ENCODE peak calls at places on chromosome 22, in seven cellular contexts. One of them, this sample, is unnamed.
A peak's percentile ranks its signal among the peaks of the same experiment; 100 is the strongest.

GRCh38 chr22:40975346-40975745 is 24.2 kb downstream of the RBX1 start:
- DNase-seq in tibial nerve: no peak
- DNase-seq in lower leg skin: no peak
- DNase-seq in psoas muscle: no peak
- DNase-seq in Calu3: no peak
- DNase-seq in mucosa of descending colon: no peak
- DNase-seq in CD8-positive, alpha-beta T cell: no peak
- DNase-seq in this sample: no peak

GRCh38 chr22:39318507-39319283 is 728 bp downstream of the RPL3 start:
- DNase-seq in mucosa of descending colon: no peak
- DNase-seq in Calu3: no peak
- DNase-seq in CD8-positive, alpha-beta T cell: peak; percentile 49
- DNase-seq in tibial nerve: peak; percentile 38
- DNase-seq in lower leg skin: no peak
- DNase-seq in psoas muscle: peak; percentile 63
- DNase-seq in this sample: no peak

GRCh38 chr22:19867617-19868016 is 12.9 kb upstream of the GNB1L start:
- DNase-seq in mucosa of descending colon: peak; percentile 21
- DNase-seq in CD8-positive, alpha-beta T cell: no peak
- DNase-seq in Calu3: no peak
- DNase-seq in lower leg skin: peak; percentile 49
- DNase-seq in tibial nerve: no peak
- DNase-seq in psoas muscle: peak; percentile 20
- DNase-seq in this sample: no peak

GRCh38 chr22:20435436-20436308 is 2.0 kb downstream of the SCARF2 start:
- DNase-seq in Calu3: no peak
- DNase-seq in lower leg skin: peak; percentile 80
- DNase-seq in CD8-positive, alpha-beta T cell: no peak
- DNase-seq in tibial nerve: no peak
- DNase-seq in psoas muscle: peak; percentile 32
- DNase-seq in mucosa of descending colon: peak; percentile 33
- DNase-seq in this sample: no peak

GRCh38 chr22:20956258-20957117 is 10.6 kb upstream of the AIFM3 start:
- DNase-seq in CD8-positive, alpha-beta T cell: no peak
- DNase-seq in mucosa of descending colon: peak; percentile 83
- DNase-seq in tibial nerve: no peak
- DNase-seq in psoas muscle: peak; percentile 50
- DNase-seq in Calu3: peak; percentile 72
- DNase-seq in lower leg skin: no peak
- DNase-seq in this sample: no peak

GRCh38 chr22:19810381-19811141 is 44.1 kb downstream of the GNB1L start:
- DNase-seq in CD8-positive, alpha-beta T cell: no peak
- DNase-seq in mucosa of descending colon: no peak
- DNase-seq in tibial nerve: no peak
- DNase-seq in Calu3: no peak
- DNase-seq in psoas muscle: no peak
- DNase-seq in lower leg skin: peak; percentile 87
- DNase-seq in this sample: no peak

GRCh38 chr22:36027960-36028645 is 521 bp downstream of the RBFOX2 start:
- DNase-seq in CD8-positive, alpha-beta T cell: no peak
- DNase-seq in lower leg skin: peak; percentile 89
- DNase-seq in tibial nerve: peak; percentile 8
- DNase-seq in Calu3: no peak
- DNase-seq in mucosa of descending colon: peak; percentile 61
- DNase-seq in psoas muscle: no peak
- DNase-seq in this sample: peak; percentile 21

GRCh38 chr22:22802346-22802970 is 85.2 kb upstream of the IGLL5 start:
- DNase-seq in psoas muscle: no peak
- DNase-seq in mucosa of descending colon: no peak
- DNase-seq in CD8-positive, alpha-beta T cell: peak; percentile 55
- DNase-seq in tibial nerve: no peak
- DNase-seq in lower leg skin: no peak
- DNase-seq in Calu3: no peak
- DNase-seq in this sample: no peak

GRCh38 chr22:19183216-19183615 is 4.7 kb upstream of the SLC25A1 start:
- DNase-seq in psoas muscle: no peak
- DNase-seq in lower leg skin: no peak
- DNase-seq in tibial nerve: no peak
- DNase-seq in mucosa of descending colon: no peak
- DNase-seq in Calu3: no peak
- DNase-seq in CD8-positive, alpha-beta T cell: no peak
- DNase-seq in this sample: no peak

GRCh38 chr22:40727607-40728325 is 48.5 kb downstream of the MCHR1 start:
- DNase-seq in tibial nerve: no peak
- DNase-seq in CD8-positive, alpha-beta T cell: no peak
- DNase-seq in lower leg skin: no peak
- DNase-seq in mucosa of descending colon: no peak
- DNase-seq in Calu3: no peak
- DNase-seq in psoas muscle: no peak
- DNase-seq in this sample: no peak

GRCh38 chr22:37022483-37023337 is 3.2 kb downstream of the MPST start:
- DNase-seq in psoas muscle: no peak
- DNase-seq in mucosa of descending colon: no peak
- DNase-seq in tibial nerve: no peak
- DNase-seq in CD8-positive, alpha-beta T cell: no peak
- DNase-seq in Calu3: no peak
- DNase-seq in lower leg skin: no peak
- DNase-seq in this sample: no peak

DNA sequence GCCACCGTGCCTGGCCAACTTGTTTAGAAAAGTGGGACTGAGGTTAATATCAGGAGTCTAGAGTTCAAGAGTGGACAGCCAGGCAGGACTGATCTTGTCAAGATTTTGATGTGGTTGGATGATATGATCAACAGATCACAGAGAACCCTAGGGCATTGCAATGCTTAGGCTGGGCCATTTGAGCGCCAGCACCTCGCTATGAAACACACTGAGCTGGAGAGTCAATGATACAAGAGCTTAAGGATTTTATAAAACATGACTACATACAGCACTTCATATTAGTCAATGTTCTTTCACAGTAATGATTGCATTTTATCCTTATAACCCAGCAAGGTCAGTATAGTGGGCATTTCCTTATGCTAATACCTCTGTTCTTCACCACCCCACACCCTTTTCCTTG is 15.4 kb upstream of the PEX26 start:
- DNase-seq in lower leg skin: no peak
- DNase-seq in mucosa of descending colon: no peak
- DNase-seq in psoas muscle: no peak
- DNase-seq in tibial nerve: no peak
- DNase-seq in CD8-positive, alpha-beta T cell: no peak
- DNase-seq in Calu3: no peak
- DNase-seq in this sample: no peak
- TF ChIP-seq CTCF in lower leg skin: no peak
- TF ChIP-seq CTCF in mucosa of descending colon: no peak
- TF ChIP-seq CTCF in psoas muscle: no peak
- TF ChIP-seq CTCF in tibial nerve: no peak
- TF ChIP-seq CTCF in CD8-positive, alpha-beta T cell: no peak
- TF ChIP-seq CTCF in Calu3: no peak
- TF ChIP-seq CTCF in this sample: no peak

GRCh38 chr22:49426098-49426497 is 401.6 kb downstream of the BRD1 start:
- DNase-seq in lower leg skin: peak; percentile 23
- DNase-seq in mucosa of descending colon: no peak
- DNase-seq in tibial nerve: no peak
- DNase-seq in CD8-positive, alpha-beta T cell: no peak
- DNase-seq in psoas muscle: no peak
- DNase-seq in Calu3: no peak
- DNase-seq in this sample: no peak
- TF ChIP-seq CTCF in lower leg skin: no peak
- TF ChIP-seq CTCF in mucosa of descending colon: no peak
- TF ChIP-seq CTCF in tibial nerve: no peak
- TF ChIP-seq CTCF in CD8-positive, alpha-beta T cell: no peak
- TF ChIP-seq CTCF in psoas muscle: no peak
- TF ChIP-seq CTCF in Calu3: no peak
- TF ChIP-seq CTCF in this sample: no peak

DNA sequence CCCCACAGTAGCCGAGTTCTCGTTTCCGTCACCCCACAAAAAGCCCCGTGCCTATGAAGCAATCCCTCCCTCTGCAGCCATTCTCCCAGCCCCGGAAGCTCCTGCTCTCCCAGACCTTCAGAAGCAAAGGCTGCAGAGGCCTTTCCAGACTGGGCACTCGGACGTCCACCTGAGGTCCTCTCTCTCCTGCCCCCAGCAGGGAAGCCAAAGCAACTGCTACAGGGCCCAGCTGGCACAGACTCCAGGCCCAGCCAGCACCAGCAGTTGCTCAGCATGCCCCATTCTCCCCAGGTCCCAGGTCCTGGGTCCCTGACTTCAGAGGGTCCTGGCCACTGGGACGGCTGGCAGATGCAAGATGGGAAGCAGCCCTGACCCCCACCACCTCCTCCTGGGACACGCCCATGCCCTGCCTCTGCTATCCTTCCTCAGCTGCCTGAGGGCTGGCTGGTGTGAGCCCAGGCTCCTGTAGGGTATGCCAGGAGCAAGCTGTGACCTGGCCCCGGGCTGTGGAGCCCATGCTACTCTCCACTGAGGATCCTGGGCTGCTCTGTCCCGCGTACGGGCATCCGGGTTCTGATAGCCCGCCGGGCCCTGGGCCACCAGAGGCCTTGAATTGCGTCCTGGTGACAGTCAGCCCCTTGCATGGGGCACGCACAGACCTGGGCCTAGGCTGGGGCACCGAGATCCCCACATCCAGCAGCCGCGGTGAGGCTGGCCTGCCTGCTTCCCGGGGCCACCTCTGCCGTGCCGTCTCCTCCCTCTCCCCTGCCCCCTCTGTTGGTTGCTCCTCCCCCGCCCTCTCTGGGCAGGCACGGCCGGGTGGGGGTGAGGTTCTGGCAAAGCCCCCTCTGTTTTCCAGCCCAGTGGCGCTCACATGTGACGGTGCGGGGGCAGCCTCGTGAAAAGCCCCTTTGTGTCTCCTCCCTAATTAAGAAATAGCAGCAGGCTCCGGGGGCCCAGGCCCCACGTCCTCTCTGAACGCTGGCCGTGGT is 1310.3 kb downstream of the BRD1 start:
- DNase-seq in Calu3: no peak
- DNase-seq in CD8-positive, alpha-beta T cell: no peak
- DNase-seq in tibial nerve: peak; percentile 6
- DNase-seq in lower leg skin: no peak
- DNase-seq in mucosa of descending colon: no peak
- DNase-seq in psoas muscle: no peak
- DNase-seq in this sample: no peak
- TF ChIP-seq CTCF in Calu3: no peak
- TF ChIP-seq CTCF in CD8-positive, alpha-beta T cell: no peak
- TF ChIP-seq CTCF in tibial nerve: peak; percentile 42
- TF ChIP-seq CTCF in lower leg skin: no peak
- TF ChIP-seq CTCF in mucosa of descending colon: no peak
- TF ChIP-seq CTCF in psoas muscle: no peak
- TF ChIP-seq CTCF in this sample: no peak

GRCh38 chr22:46064236-46064965 is 85.9 kb upstream of the PPARA start:
- DNase-seq in Calu3: peak; percentile 35
- DNase-seq in mucosa of descending colon: peak; percentile 53
- DNase-seq in psoas muscle: peak; percentile 57
- DNase-seq in tibial nerve: no peak
- DNase-seq in lower leg skin: peak; percentile 86
- DNase-seq in CD8-positive, alpha-beta T cell: no peak
- DNase-seq in this sample: no peak
- TF ChIP-seq CTCF in Calu3: no peak
- TF ChIP-seq CTCF in mucosa of descending colon: no peak
- TF ChIP-seq CTCF in psoas muscle: no peak
- TF ChIP-seq CTCF in tibial nerve: no peak
- TF ChIP-seq CTCF in lower leg skin: no peak
- TF ChIP-seq CTCF in CD8-positive, alpha-beta T cell: no peak
- TF ChIP-seq CTCF in this sample: no peak

GRCh38 chr22:25764270-25765015 is 22.5 kb downstream of the MYO18B start:
- DNase-seq in CD8-positive, alpha-beta T cell: no peak
- DNase-seq in lower leg skin: no peak
- DNase-seq in mucosa of descending colon: no peak
- DNase-seq in Calu3: no peak
- DNase-seq in psoas muscle: peak; percentile 50
- DNase-seq in tibial nerve: no peak
- DNase-seq in this sample: no peak
- TF ChIP-seq CTCF in CD8-positive, alpha-beta T cell: no peak
- TF ChIP-seq CTCF in lower leg skin: no peak
- TF ChIP-seq CTCF in mucosa of descending colon: no peak
- TF ChIP-seq CTCF in Calu3: no peak
- TF ChIP-seq CTCF in psoas muscle: peak; percentile 27
- TF ChIP-seq CTCF in tibial nerve: no peak
- TF ChIP-seq CTCF in this sample: no peak

GRCh38 chr22:32413715-32414114 is 1.7 kb upstream of the RTCB start:
- DNase-seq in mucosa of descending colon: no peak
- DNase-seq in Calu3: no peak
- DNase-seq in lower leg skin: no peak
- DNase-seq in psoas muscle: no peak
- DNase-seq in tibial nerve: no peak
- DNase-seq in CD8-positive, alpha-beta T cell: no peak
- DNase-seq in this sample: no peak
- TF ChIP-seq CTCF in mucosa of descending colon: no peak
- TF ChIP-seq CTCF in Calu3: no peak
- TF ChIP-seq CTCF in lower leg skin: no peak
- TF ChIP-seq CTCF in psoas muscle: no peak
- TF ChIP-seq CTCF in tibial nerve: no peak
- TF ChIP-seq CTCF in CD8-positive, alpha-beta T cell: no peak
- TF ChIP-seq CTCF in this sample: no peak

GRCh38 chr22:24404561-24405275 is 22.7 kb upstream of the ADORA2A start:
- DNase-seq in lower leg skin: no peak
- DNase-seq in CD8-positive, alpha-beta T cell: no peak
- DNase-seq in tibial nerve: no peak
- DNase-seq in mucosa of descending colon: no peak
- DNase-seq in Calu3: no peak
- DNase-seq in psoas muscle: peak; percentile 23
- DNase-seq in this sample: no peak

GRCh38 chr22:24401824-24402434 is 25.5 kb upstream of the ADORA2A start:
- DNase-seq in CD8-positive, alpha-beta T cell: no peak
- DNase-seq in mucosa of descending colon: no peak
- DNase-seq in tibial nerve: no peak
- DNase-seq in psoas muscle: peak; percentile 32
- DNase-seq in lower leg skin: no peak
- DNase-seq in Calu3: no peak
- DNase-seq in this sample: no peak

GRCh38 chr22:24400037-24400725 is 27.2 kb upstream of the ADORA2A start:
- DNase-seq in mucosa of descending colon: no peak
- DNase-seq in tibial nerve: no peak
- DNase-seq in Calu3: no peak
- DNase-seq in lower leg skin: no peak
- DNase-seq in CD8-positive, alpha-beta T cell: no peak
- DNase-seq in psoas muscle: no peak
- DNase-seq in this sample: no peak

GRCh38 chr22:24400726-24401596 is 26.4 kb upstream of the ADORA2A start:
- DNase-seq in Calu3: no peak
- DNase-seq in lower leg skin: no peak
- DNase-seq in tibial nerve: no peak
- DNase-seq in mucosa of descending colon: no peak
- DNase-seq in CD8-positive, alpha-beta T cell: no peak
- DNase-seq in psoas muscle: peak; percentile 28
- DNase-seq in this sample: no peak

DNA sequence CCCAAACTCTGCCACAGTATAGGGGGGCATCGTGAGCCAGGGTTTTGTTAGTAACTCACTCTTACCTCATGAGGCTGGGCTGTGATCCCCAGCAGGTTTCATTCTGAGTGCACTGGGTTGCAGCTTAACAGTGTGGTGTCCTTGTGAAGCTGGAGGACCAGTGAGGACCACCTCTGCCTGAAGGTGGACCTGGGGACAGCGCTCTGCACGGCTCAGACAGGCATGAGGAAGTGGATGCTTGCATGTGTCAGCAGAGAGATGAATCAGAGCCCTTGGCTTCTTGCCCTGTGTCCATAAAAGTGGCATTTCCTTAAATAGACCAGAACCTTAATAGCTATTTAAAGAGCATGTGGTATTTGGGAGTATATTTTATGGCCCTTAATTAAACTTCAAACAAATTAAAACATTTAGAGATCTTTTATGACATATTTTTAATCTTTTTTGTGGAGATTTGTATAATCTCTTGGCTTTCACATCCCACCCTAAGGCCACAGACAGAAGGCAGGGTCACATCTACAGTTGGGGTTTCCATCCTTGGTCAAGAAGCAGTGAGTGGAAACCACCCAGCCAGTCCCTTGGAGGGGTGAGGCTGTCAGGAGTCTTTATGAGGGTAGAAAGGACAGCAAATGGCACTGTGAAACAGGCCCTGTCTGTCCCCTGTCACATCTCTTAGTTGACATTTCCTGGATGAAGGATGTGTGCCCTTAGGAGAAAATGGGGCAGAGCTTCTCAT is 24.8 kb upstream of the ADORA2A start:
- DNase-seq in Calu3: peak; percentile 82
- DNase-seq in psoas muscle: peak; percentile 84
- DNase-seq in CD8-positive, alpha-beta T cell: no peak
- DNase-seq in mucosa of descending colon: peak; percentile 76
- DNase-seq in tibial nerve: peak; percentile 89
- DNase-seq in lower leg skin: peak; percentile 92
- DNase-seq in this sample: no peak
- TF ChIP-seq CTCF in Calu3: no peak
- TF ChIP-seq CTCF in psoas muscle: no peak
- TF ChIP-seq CTCF in CD8-positive, alpha-beta T cell: no peak
- TF ChIP-seq CTCF in mucosa of descending colon: no peak
- TF ChIP-seq CTCF in tibial nerve: no peak
- TF ChIP-seq CTCF in lower leg skin: no peak
- TF ChIP-seq CTCF in this sample: no peak